ENCODE peak calls at places on chromosomes 6 and 20, in six cellular contexts. One of them, this sample, is unnamed.
A peak's percentile ranks its signal among the peaks of the same experiment; 100 is the strongest.

GRCh38 chr6:146915671-146916127 is 288.5 kb upstream of the STXBP5 start:
- DNase-seq in endothelial cell: no peak
- DNase-seq in ovary: no peak
- DNase-seq in SHP77 treated with DMSO at 0.1 percent for 48 hours: no peak
- DNase-seq in activated B cell treated with CpG ODN at 0.5 μM for 24 hours: no peak
- DNase-seq in effector memory CD4-positive, alpha-beta T cell: no peak
- DNase-seq in this sample: no peak

GRCh38 chr6:46452312-46452917 is 38.8 kb downstream of the RCAN2 start:
- DNase-seq in endothelial cell: no peak
- DNase-seq in ovary: no peak
- DNase-seq in SHP77 treated with DMSO at 0.1 percent for 48 hours: no peak
- DNase-seq in activated B cell treated with CpG ODN at 0.5 μM for 24 hours: no peak
- DNase-seq in effector memory CD4-positive, alpha-beta T cell: no peak
- DNase-seq in this sample: no peak

GRCh38 chr20:34579191-34579661 is 20.7 kb downstream of the MAP1LC3A start:
- DNase-seq in endothelial cell: no peak
- DNase-seq in ovary: no peak
- DNase-seq in SHP77 treated with DMSO at 0.1 percent for 48 hours: no peak
- DNase-seq in activated B cell treated with CpG ODN at 0.5 μM for 24 hours: no peak
- DNase-seq in effector memory CD4-positive, alpha-beta T cell: no peak
- DNase-seq in this sample: peak; percentile 82

GRCh38 chr6:75893776-75894152 is 144.7 kb downstream of the MYO6 start:
- DNase-seq in endothelial cell: no peak
- DNase-seq in ovary: no peak
- DNase-seq in SHP77 treated with DMSO at 0.1 percent for 48 hours: no peak
- DNase-seq in activated B cell treated with CpG ODN at 0.5 μM for 24 hours: no peak
- DNase-seq in effector memory CD4-positive, alpha-beta T cell: no peak
- DNase-seq in this sample: no peak

GRCh38 chr6:36717231-36717825 is 19.7 kb downstream of the RAB44 start:
- DNase-seq in endothelial cell: no peak
- DNase-seq in ovary: no peak
- DNase-seq in SHP77 treated with DMSO at 0.1 percent for 48 hours: no peak
- DNase-seq in activated B cell treated with CpG ODN at 0.5 μM for 24 hours: no peak
- DNase-seq in effector memory CD4-positive, alpha-beta T cell: no peak
- DNase-seq in this sample: no peak

GRCh38 chr20:1934578-1935573 is 39.7 kb downstream of the SIRPA start:
- DNase-seq in endothelial cell: no peak
- DNase-seq in ovary: peak; percentile 60
- DNase-seq in SHP77 treated with DMSO at 0.1 percent for 48 hours: no peak
- DNase-seq in activated B cell treated with CpG ODN at 0.5 μM for 24 hours: no peak
- DNase-seq in effector memory CD4-positive, alpha-beta T cell: no peak
- DNase-seq in this sample: peak; percentile 88

GRCh38 chr20:62420846-62421715 is 6.3 kb downstream of the RBBP8NL start:
- DNase-seq in endothelial cell: no peak
- DNase-seq in ovary: no peak
- DNase-seq in SHP77 treated with DMSO at 0.1 percent for 48 hours: no peak
- DNase-seq in activated B cell treated with CpG ODN at 0.5 μM for 24 hours: no peak
- DNase-seq in effector memory CD4-positive, alpha-beta T cell: no peak
- DNase-seq in this sample: no peak

GRCh38 chr20:35039146-35039545 is 53.5 kb downstream of the TRPC4AP start:
- DNase-seq in endothelial cell: no peak
- DNase-seq in ovary: no peak
- DNase-seq in SHP77 treated with DMSO at 0.1 percent for 48 hours: no peak
- DNase-seq in activated B cell treated with CpG ODN at 0.5 μM for 24 hours: no peak
- DNase-seq in effector memory CD4-positive, alpha-beta T cell: no peak
- DNase-seq in this sample: no peak

GRCh38 chr6:150286919-150287318 is 81.9 kb upstream of the IYD start:
- DNase-seq in endothelial cell: no peak
- DNase-seq in ovary: no peak
- DNase-seq in SHP77 treated with DMSO at 0.1 percent for 48 hours: no peak
- DNase-seq in activated B cell treated with CpG ODN at 0.5 μM for 24 hours: no peak
- DNase-seq in effector memory CD4-positive, alpha-beta T cell: no peak
- DNase-seq in this sample: no peak

GRCh38 chr6:42293579-42293978 is 75.9 kb upstream of the MRPS10 start:
- DNase-seq in endothelial cell: no peak
- DNase-seq in ovary: no peak
- DNase-seq in SHP77 treated with DMSO at 0.1 percent for 48 hours: no peak
- DNase-seq in activated B cell treated with CpG ODN at 0.5 μM for 24 hours: no peak
- DNase-seq in effector memory CD4-positive, alpha-beta T cell: no peak
- DNase-seq in this sample: no peak

GRCh38 chr20:46724343-46724959 is 15.0 kb downstream of the SLC2A10 start:
- DNase-seq in endothelial cell: no peak
- DNase-seq in ovary: no peak
- DNase-seq in SHP77 treated with DMSO at 0.1 percent for 48 hours: no peak
- DNase-seq in activated B cell treated with CpG ODN at 0.5 μM for 24 hours: no peak
- DNase-seq in effector memory CD4-positive, alpha-beta T cell: no peak
- DNase-seq in this sample: no peak

GRCh38 chr20:10004900-10005299 is 29.9 kb upstream of the ANKEF1 start:
- DNase-seq in endothelial cell: no peak
- DNase-seq in ovary: no peak
- DNase-seq in SHP77 treated with DMSO at 0.1 percent for 48 hours: no peak
- DNase-seq in activated B cell treated with CpG ODN at 0.5 μM for 24 hours: no peak
- DNase-seq in effector memory CD4-positive, alpha-beta T cell: no peak
- DNase-seq in this sample: no peak

GRCh38 chr6:6131492-6132109 is 124.9 kb upstream of the NRN1 start:
- DNase-seq in endothelial cell: peak; percentile 23
- DNase-seq in ovary: no peak
- DNase-seq in SHP77 treated with DMSO at 0.1 percent for 48 hours: no peak
- DNase-seq in activated B cell treated with CpG ODN at 0.5 μM for 24 hours: no peak
- DNase-seq in effector memory CD4-positive, alpha-beta T cell: no peak
- DNase-seq in this sample: no peak

GRCh38 chr6:52995913-52996685 is 1.0 kb upstream of the GSTA4 start:
- DNase-seq in endothelial cell: peak; percentile 29
- DNase-seq in ovary: peak; percentile 50
- DNase-seq in SHP77 treated with DMSO at 0.1 percent for 48 hours: peak; percentile 40
- DNase-seq in activated B cell treated with CpG ODN at 0.5 μM for 24 hours: peak; percentile 27
- DNase-seq in effector memory CD4-positive, alpha-beta T cell: no peak
- DNase-seq in this sample: peak; percentile 65

This sample was measured in Right ventricle myocardium superior.